ENCODE peak calls at places on chromosomes 7 and 10, in five cellular contexts. G is PC-9, J is HCT116, E is heart right ventricle, B is GM23248. O is an unnamed sample.

GRCh38 chr7:108244110-108244509 is 113.9 kb upstream of the LAMB4 start:
- DNase-seq in B (no peak), G (no peak), E (no peak), J (no peak), O (no peak)

GRCh38 chr10:110744767-110745166 is 100.6 kb downstream of the RBM20 start:
- DNase-seq in E (no peak), G (no peak), J (no peak), B (no peak), O (no peak)

GRCh38 chr10:8365935-8366911 is 311.7 kb downstream of the GATA3 start:
- DNase-seq in B (peak; percentile 15), E (no peak), J (no peak), G (peak; percentile 94), O (no peak)

GRCh38 chr7:110918949-110919548 is 171.9 kb upstream of the LRRN3 start:
- DNase-seq in G (no peak), B (no peak), E (no peak), J (no peak), O (no peak)

GRCh38 chr10:121710207-121710606 is 112.0 kb upstream of the FGFR2 start:
- DNase-seq in J (no peak), E (no peak), G (no peak), B (no peak), O (no peak)

GRCh38 chr7:137992042-137992737 is 9.7 kb downstream of the CREB3L2 start:
- DNase-seq in J (no peak), G (no peak), E (peak; percentile 41), B (peak; percentile 85), O (no peak)

GRCh38 chr7:55509322-55509721 is 63.0 kb downstream of the VOPP1 start:
- DNase-seq in E (no peak), B (peak; percentile 58), G (no peak), J (no peak), O (no peak)

GRCh38 chr7:40412323-40412722 is 277.5 kb downstream of the SUGCT start:
- DNase-seq in G (no peak), E (no peak), B (no peak), J (no peak), O (no peak)

GRCh38 chr7:26052721-26053120 is 99.3 kb upstream of the NFE2L3 start:
- DNase-seq in B (peak; percentile 24), J (peak; percentile 49), E (no peak), G (no peak), O (no peak)

GRCh38 chr7:66421830-66422229 is 206.9 kb upstream of the KCTD7 start:
- DNase-seq in E (no peak), B (no peak), G (no peak), J (no peak), O (no peak)

GRCh38 chr7:98864726-98865420 is 4.9 kb downstream of the TMEM130 start:
- DNase-seq in G (peak; percentile 39), J (no peak), E (no peak), B (no peak), O (no peak)

GRCh38 chr10:47366731-47367460 is 17.2 kb downstream of the ZNF488 start:
- DNase-seq in G (no peak), E (no peak), B (no peak), J (no peak), O (no peak)

GRCh38 chr7:159122276-159122675 is 22.4 kb downstream of the VIPR2 start:
- DNase-seq in E (no peak), J (no peak), G (no peak), B (no peak), O (peak; percentile 10)

GRCh38 chr10:91054325-91054724 is 133.4 kb upstream of the ANKRD1 start:
- DNase-seq in E (no peak), B (no peak), J (no peak), G (peak; percentile 4), O (no peak)

GRCh38 chr10:59493017-59493416 is 130.7 kb upstream of the FAM13C start:
- DNase-seq in J (no peak), G (no peak), E (no peak), B (no peak), O (no peak)

GRCh38 chr10:52226448-52226847 is 87.6 kb upstream of the DKK1 start:
- DNase-seq in G (no peak), J (no peak), B (peak; percentile 74), E (no peak), O (no peak)

GRCh38 chr7:151018421-151019129 is 5.7 kb downstream of the ATG9B start:
- DNase-seq in B (peak; percentile 52), E (no peak), J (no peak), G (peak; percentile 59), O (no peak)

GRCh38 chr7:25216837-25217236 is 11.4 kb downstream of the NPVF start:
- DNase-seq in J (peak; percentile 29), E (no peak), B (peak; percentile 38), G (no peak), O (no peak)

GRCh38 chr7:131027287-131027773 is 293.3 kb upstream of the KLF14 start:
- DNase-seq in G (no peak), J (no peak), B (peak; percentile 97), E (no peak), O (no peak)

GRCh38 chr10:125162181-125162906 is 2.0 kb upstream of the CTBP2 start:
- DNase-seq in J (no peak), E (no peak), B (no peak), G (peak; percentile 45), O (peak; percentile 53)

GRCh38 chr7:87001214-87001613 is 58.2 kb downstream of the ELAPOR2 start:
- DNase-seq in E (no peak), B (peak; percentile 63), G (no peak), J (no peak), O (no peak)

GRCh38 chr10:132685121-132685891 is 100.6 kb downstream of the NKX6-2 start:
- DNase-seq in E (no peak), G (peak; percentile 66), J (no peak), B (peak; percentile 37), O (peak; percentile 23)

GRCh38 chr7:109246330-109247077 is 676.8 kb downstream of the DNAJB9 start:
- DNase-seq in E (no peak), B (peak; percentile 59), G (peak; percentile 50), J (peak; percentile 18), O (no peak)

GRCh38 chr10:126017961-126018560 is 121.7 kb downstream of the FANK1 start:
- DNase-seq in G (no peak), E (no peak), B (peak; percentile 22), J (no peak), O (no peak)

GRCh38 chr7:15396210-15397158 is 165.3 kb downstream of the AGMO start:
- DNase-seq in J (no peak), E (no peak), B (no peak), G (peak; percentile 7), O (no peak)

GRCh38 chr10:119005377-119006043 is 24.0 kb upstream of the NANOS1 start:
- DNase-seq in B (no peak), E (no peak), G (no peak), J (no peak), O (no peak)

GRCh38 chr10:52644678-52645434 is 127.7 kb downstream of the MBL2 start:
- DNase-seq in J (peak; percentile 51), B (peak; percentile 64), E (peak; percentile 24), G (peak; percentile 35), O (no peak)

GRCh38 chr7:42940985-42941847 is 9.0 kb downstream of the MRPL32 start:
- DNase-seq in B (peak; percentile 78), J (peak; percentile 51), G (peak; percentile 69), E (peak; percentile 75), O (peak; percentile 76)

GRCh38 chr7:84193787-84194186 is 802 bp downstream of the SEMA3A start:
- DNase-seq in J (no peak), B (no peak), E (no peak), G (no peak), O (no peak)

GRCh38 chr7:84188811-84189405 is 5.7 kb downstream of the SEMA3A start:
- DNase-seq in J (no peak), E (no peak), B (peak; percentile 46), G (no peak), O (no peak)

GRCh38 chr7:84191842-84192241 is 2.7 kb downstream of the SEMA3A start:
- DNase-seq in J (no peak), B (peak; percentile 29), G (no peak), E (no peak), O (no peak)

GRCh38 chr7:84190016-84190705 is 4.4 kb downstream of the SEMA3A start:
- DNase-seq in J (no peak), E (no peak), B (peak; percentile 48), G (no peak), O (no peak)

DNA sequence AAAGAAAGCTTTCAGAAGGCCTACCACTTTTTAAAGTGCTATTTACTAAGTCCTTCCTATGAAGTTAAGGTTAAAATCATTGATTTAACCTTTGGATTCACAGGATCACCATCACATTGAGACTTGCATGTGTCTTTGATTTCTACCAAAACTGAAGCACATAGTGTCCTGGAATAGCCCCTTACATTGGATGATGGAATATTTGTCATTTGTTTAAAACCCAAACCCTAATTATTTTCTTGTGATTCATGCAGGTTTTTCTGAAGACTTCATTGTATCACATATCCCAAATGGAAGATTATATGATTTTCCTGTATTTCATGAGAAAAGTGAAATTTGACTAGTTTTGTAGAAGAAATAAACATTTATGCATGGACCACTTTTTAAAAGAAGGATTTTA is 3.3 kb downstream of the SEMA3A start:
- DNase-seq in E (no peak), G (no peak), B (peak; percentile 26), J (no peak), O (no peak)
- H3K27ac ChIP-seq in E (no peak overlapping the region), G (no peak overlapping the region), B (peak overlapping the region; percentile 4), J (no peak overlapping the region), O (no peak overlapping the region)

DNA sequence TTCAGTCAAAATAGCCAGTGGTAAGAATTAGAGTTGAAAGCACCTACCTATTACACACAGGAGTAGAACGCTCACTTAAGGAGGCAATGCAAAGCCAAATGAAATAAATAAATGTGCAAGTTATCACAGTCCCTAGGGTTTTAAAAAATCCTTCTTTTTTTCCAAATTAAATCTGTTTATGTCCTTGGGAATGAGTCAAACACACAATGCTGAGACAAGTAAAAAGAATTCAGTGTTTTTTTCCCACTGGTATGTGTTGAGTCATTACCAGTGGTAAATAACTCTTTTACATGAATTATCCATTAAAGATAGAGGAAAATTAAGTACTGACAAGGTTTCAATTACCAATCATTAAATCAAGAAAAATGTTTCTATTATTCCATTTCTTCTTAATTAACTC is 438.6 kb downstream of the TNS3 start:
- DNase-seq in B (peak; percentile 88), J (no peak), G (no peak), E (no peak), O (no peak)
- H3K27ac ChIP-seq in B (peak overlapping the region; percentile 25), J (no peak overlapping the region), G (no peak overlapping the region), E (no peak overlapping the region), O (no peak overlapping the region)

DNA sequence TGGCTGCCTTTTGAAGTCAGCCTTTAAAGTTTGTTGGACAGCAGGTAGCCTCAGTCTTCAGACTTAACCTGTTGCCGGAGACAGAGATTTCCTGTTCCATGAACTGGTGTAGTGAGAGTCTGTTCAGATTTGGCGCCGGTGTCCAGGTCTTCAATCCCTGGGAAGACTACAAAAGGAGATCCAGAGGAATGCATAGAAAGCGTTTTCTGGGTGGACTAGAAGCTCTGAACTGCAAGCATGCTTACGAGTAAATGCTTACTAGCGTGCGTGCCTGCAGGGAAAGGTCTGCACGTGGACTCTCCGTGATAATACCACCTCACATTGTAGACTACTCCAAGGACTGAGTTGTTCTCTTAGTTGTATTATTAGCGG is 872 bp downstream of the GLRX3 start:
- DNase-seq in G (no peak), E (no peak), J (no peak), B (peak; percentile 77), O (no peak)
- H3K27ac ChIP-seq in G (no peak overlapping the region), E (peak overlapping the region; percentile 87), J (peak overlapping the region; percentile 64), B (peak overlapping the region; percentile 74), O (peak overlapping the region; percentile 69)

DNA sequence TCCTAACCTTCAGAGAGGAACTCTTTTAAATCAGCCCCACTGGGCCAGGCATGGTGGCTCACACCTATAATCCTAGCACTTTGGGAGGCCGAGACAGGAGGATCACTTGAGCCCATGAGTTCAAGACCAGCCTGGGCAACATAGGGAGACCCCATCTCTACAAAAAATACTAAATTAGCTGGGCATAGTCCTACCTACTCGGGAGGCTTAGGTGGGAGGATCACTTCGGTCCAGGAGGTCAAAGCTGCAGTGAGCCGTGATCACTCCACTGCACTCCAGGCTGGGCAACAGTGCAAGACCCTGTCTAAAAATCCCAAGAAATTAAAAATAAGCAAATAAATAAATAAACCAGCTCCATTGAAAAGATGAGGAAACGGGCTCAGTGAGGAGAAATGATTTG is 45.2 kb upstream of the SLF2 start:
- DNase-seq in E (no peak), B (no peak), G (no peak), J (no peak), O (no peak)
- H3K27ac ChIP-seq in E (no peak overlapping the region), B (no peak overlapping the region), G (no peak overlapping the region), J (no peak overlapping the region), O (no peak overlapping the region)